ENCODE peak calls at places on chromosomes 11 and 22, in nine cellular contexts. One of them, this sample, is unnamed.
A peak's percentile ranks its signal among the peaks of the same experiment; 100 is the strongest.

GRCh38 chr22:29079218-29079901 is 6.5 kb downstream of the KREMEN1 start:
- DNase-seq in psoas muscle: no peak
- DNase-seq in AG09309: no peak
- DNase-seq in hepatocyte: peak; percentile 37
- DNase-seq in gastrocnemius medialis: no peak
- DNase-seq in AG04449: no peak
- DNase-seq in fibroblast of lung: no peak
- DNase-seq in IMR-90: no peak
- DNase-seq in right lobe of liver: no peak
- DNase-seq in this sample: peak; percentile 37

GRCh38 chr11:113242767-113243397 is 71.5 kb upstream of the TTC12 start:
- DNase-seq in hepatocyte: peak; percentile 38
- DNase-seq in gastrocnemius medialis: no peak
- DNase-seq in psoas muscle: no peak
- DNase-seq in right lobe of liver: no peak
- DNase-seq in AG04449: no peak
- DNase-seq in fibroblast of lung: peak; percentile 69
- DNase-seq in IMR-90: peak; percentile 9
- DNase-seq in AG09309: peak; percentile 24
- DNase-seq in this sample: peak; percentile 57

GRCh38 chr22:29197096-29197495 is 8.6 kb upstream of the EMID1 start:
- DNase-seq in AG04449: no peak
- DNase-seq in AG09309: no peak
- DNase-seq in gastrocnemius medialis: no peak
- DNase-seq in psoas muscle: no peak
- DNase-seq in hepatocyte: no peak
- DNase-seq in fibroblast of lung: peak; percentile 15
- DNase-seq in IMR-90: no peak
- DNase-seq in right lobe of liver: no peak
- DNase-seq in this sample: peak; percentile 7

GRCh38 chr11:72755794-72756285 is 3.6 kb upstream of the ARAP1 start:
- DNase-seq in hepatocyte: no peak
- DNase-seq in AG04449: no peak
- DNase-seq in psoas muscle: peak; percentile 46
- DNase-seq in fibroblast of lung: no peak
- DNase-seq in AG09309: no peak
- DNase-seq in right lobe of liver: no peak
- DNase-seq in IMR-90: no peak
- DNase-seq in gastrocnemius medialis: no peak
- DNase-seq in this sample: no peak

GRCh38 chr11:60852639-60853468 is 2.9 kb downstream of the PTGDR2 start:
- DNase-seq in IMR-90: no peak
- DNase-seq in hepatocyte: no peak
- DNase-seq in right lobe of liver: no peak
- DNase-seq in psoas muscle: peak; percentile 42
- DNase-seq in AG09309: no peak
- DNase-seq in AG04449: no peak
- DNase-seq in gastrocnemius medialis: no peak
- DNase-seq in fibroblast of lung: no peak
- DNase-seq in this sample: no peak

GRCh38 chr11:106072804-106073203 is 4.3 kb downstream of the KBTBD3 start:
- DNase-seq in fibroblast of lung: no peak
- DNase-seq in gastrocnemius medialis: no peak
- DNase-seq in IMR-90: no peak
- DNase-seq in psoas muscle: no peak
- DNase-seq in hepatocyte: no peak
- DNase-seq in AG04449: no peak
- DNase-seq in AG09309: no peak
- DNase-seq in right lobe of liver: no peak
- DNase-seq in this sample: no peak

GRCh38 chr22:23684561-23685031 is 6.2 kb upstream of the RGL4 start:
- DNase-seq in right lobe of liver: no peak
- DNase-seq in psoas muscle: no peak
- DNase-seq in fibroblast of lung: peak; percentile 49
- DNase-seq in IMR-90: peak; percentile 29
- DNase-seq in AG04449: no peak
- DNase-seq in AG09309: no peak
- DNase-seq in hepatocyte: no peak
- DNase-seq in gastrocnemius medialis: no peak
- DNase-seq in this sample: peak; percentile 80

GRCh38 chr22:42688241-42688913 is 32.3 kb downstream of the A4GALT start:
- DNase-seq in AG04449: peak; percentile 60
- DNase-seq in AG09309: peak; percentile 89
- DNase-seq in hepatocyte: peak; percentile 94
- DNase-seq in fibroblast of lung: peak; percentile 98
- DNase-seq in right lobe of liver: peak; percentile 82
- DNase-seq in IMR-90: peak; percentile 93
- DNase-seq in psoas muscle: peak; percentile 96
- DNase-seq in gastrocnemius medialis: peak; percentile 95
- DNase-seq in this sample: peak; percentile 98

GRCh38 chr11:100855466-100856067 is 168.5 kb downstream of the ARHGAP42 start:
- DNase-seq in fibroblast of lung: peak; percentile 79
- DNase-seq in gastrocnemius medialis: no peak
- DNase-seq in AG04449: no peak
- DNase-seq in AG09309: no peak
- DNase-seq in right lobe of liver: no peak
- DNase-seq in psoas muscle: no peak
- DNase-seq in hepatocyte: peak; percentile 70
- DNase-seq in IMR-90: peak; percentile 68
- DNase-seq in this sample: peak; percentile 83

GRCh38 chr11:42049650-42050049 is 590.2 kb upstream of the LRRC4C start:
- DNase-seq in psoas muscle: no peak
- DNase-seq in AG09309: no peak
- DNase-seq in gastrocnemius medialis: no peak
- DNase-seq in hepatocyte: no peak
- DNase-seq in IMR-90: no peak
- DNase-seq in AG04449: no peak
- DNase-seq in fibroblast of lung: no peak
- DNase-seq in right lobe of liver: no peak
- DNase-seq in this sample: peak; percentile 3

GRCh38 chr11:77195071-77195705 is 67.1 kb downstream of the MYO7A start:
- DNase-seq in hepatocyte: no peak
- DNase-seq in psoas muscle: peak; percentile 47
- DNase-seq in AG09309: no peak
- DNase-seq in fibroblast of lung: no peak
- DNase-seq in right lobe of liver: peak; percentile 16
- DNase-seq in IMR-90: no peak
- DNase-seq in AG04449: no peak
- DNase-seq in gastrocnemius medialis: no peak
- DNase-seq in this sample: no peak

GRCh38 chr11:134611537-134611936 is 199.5 kb upstream of the B3GAT1 start:
- DNase-seq in AG09309: no peak
- DNase-seq in right lobe of liver: no peak
- DNase-seq in AG04449: no peak
- DNase-seq in gastrocnemius medialis: no peak
- DNase-seq in hepatocyte: no peak
- DNase-seq in IMR-90: no peak
- DNase-seq in psoas muscle: no peak
- DNase-seq in fibroblast of lung: no peak
- DNase-seq in this sample: no peak

GRCh38 chr11:57379732-57380131 is 1.2 kb downstream of the PRG3 start:
- DNase-seq in gastrocnemius medialis: no peak
- DNase-seq in AG09309: no peak
- DNase-seq in psoas muscle: no peak
- DNase-seq in hepatocyte: peak; percentile 65
- DNase-seq in fibroblast of lung: peak; percentile 29
- DNase-seq in AG04449: no peak
- DNase-seq in right lobe of liver: no peak
- DNase-seq in IMR-90: peak; percentile 24
- DNase-seq in this sample: peak; percentile 43

GRCh38 chr11:2768471-2769408 is 68.9 kb upstream of the KCNQ1OT1 start:
- DNase-seq in gastrocnemius medialis: no peak
- DNase-seq in hepatocyte: peak; percentile 38
- DNase-seq in AG04449: peak; percentile 23
- DNase-seq in psoas muscle: no peak
- DNase-seq in fibroblast of lung: peak; percentile 76
- DNase-seq in AG09309: peak; percentile 14
- DNase-seq in right lobe of liver: no peak
- DNase-seq in IMR-90: peak; percentile 93
- DNase-seq in this sample: peak; percentile 61

GRCh38 chr11:45538363-45538762 is 127.1 kb downstream of the CHST1 start:
- DNase-seq in fibroblast of lung: no peak
- DNase-seq in psoas muscle: peak; percentile 63
- DNase-seq in hepatocyte: no peak
- DNase-seq in gastrocnemius medialis: peak; percentile 35
- DNase-seq in IMR-90: no peak
- DNase-seq in AG09309: no peak
- DNase-seq in right lobe of liver: no peak
- DNase-seq in AG04449: no peak
- DNase-seq in this sample: no peak
- TF ChIP-seq CTCF in fibroblast of lung: no peak
- TF ChIP-seq CTCF in psoas muscle: peak; percentile 42
- TF ChIP-seq CTCF in hepatocyte: no peak
- TF ChIP-seq CTCF in gastrocnemius medialis: peak; percentile 35
- TF ChIP-seq CTCF in IMR-90: no peak
- TF ChIP-seq CTCF in AG09309: no peak
- TF ChIP-seq CTCF in right lobe of liver: no peak
- TF ChIP-seq CTCF in AG04449: no peak
- TF ChIP-seq CTCF in this sample: no peak

GRCh38 chr11:21426931-21427330 is 757.5 kb downstream of the NELL1 start:
- DNase-seq in psoas muscle: no peak
- DNase-seq in IMR-90: no peak
- DNase-seq in fibroblast of lung: no peak
- DNase-seq in hepatocyte: no peak
- DNase-seq in AG04449: no peak
- DNase-seq in AG09309: no peak
- DNase-seq in right lobe of liver: no peak
- DNase-seq in gastrocnemius medialis: no peak
- DNase-seq in this sample: no peak

GRCh38 chr11:21430532-21430931 is 761.1 kb downstream of the NELL1 start:
- DNase-seq in hepatocyte: no peak
- DNase-seq in IMR-90: no peak
- DNase-seq in right lobe of liver: no peak
- DNase-seq in gastrocnemius medialis: no peak
- DNase-seq in AG09309: no peak
- DNase-seq in psoas muscle: no peak
- DNase-seq in fibroblast of lung: no peak
- DNase-seq in AG04449: no peak
- DNase-seq in this sample: no peak

GRCh38 chr11:21421930-21422329 is 752.5 kb downstream of the NELL1 start:
- DNase-seq in IMR-90: no peak
- DNase-seq in AG09309: no peak
- DNase-seq in gastrocnemius medialis: no peak
- DNase-seq in fibroblast of lung: no peak
- DNase-seq in AG04449: no peak
- DNase-seq in right lobe of liver: no peak
- DNase-seq in psoas muscle: no peak
- DNase-seq in hepatocyte: no peak
- DNase-seq in this sample: no peak

GRCh38 chr11:21429401-21429800 is 760.0 kb downstream of the NELL1 start:
- DNase-seq in psoas muscle: no peak
- DNase-seq in IMR-90: no peak
- DNase-seq in gastrocnemius medialis: no peak
- DNase-seq in fibroblast of lung: no peak
- DNase-seq in right lobe of liver: no peak
- DNase-seq in AG09309: no peak
- DNase-seq in AG04449: no peak
- DNase-seq in hepatocyte: no peak
- DNase-seq in this sample: no peak

GRCh38 chr11:21427750-21428149 is 758.4 kb downstream of the NELL1 start:
- DNase-seq in fibroblast of lung: no peak
- DNase-seq in IMR-90: no peak
- DNase-seq in right lobe of liver: no peak
- DNase-seq in hepatocyte: no peak
- DNase-seq in AG04449: no peak
- DNase-seq in AG09309: no peak
- DNase-seq in psoas muscle: no peak
- DNase-seq in gastrocnemius medialis: no peak
- DNase-seq in this sample: no peak
- H3K4me3 ChIP-seq in fibroblast of lung: no peak overlapping the region
- H3K4me3 ChIP-seq in IMR-90: no peak overlapping the region
- H3K4me3 ChIP-seq in right lobe of liver: no peak overlapping the region
- H3K4me3 ChIP-seq in hepatocyte: no peak overlapping the region
- H3K4me3 ChIP-seq in AG04449: no peak overlapping the region
- H3K4me3 ChIP-seq in AG09309: no peak overlapping the region
- H3K4me3 ChIP-seq in psoas muscle: no peak overlapping the region
- H3K4me3 ChIP-seq in gastrocnemius medialis: no peak overlapping the region
- H3K4me3 ChIP-seq in this sample: no peak overlapping the region

GRCh38 chr11:24516658-24517057 is 19.8 kb downstream of the LUZP2 start:
- DNase-seq in AG04449: no peak
- DNase-seq in gastrocnemius medialis: no peak
- DNase-seq in fibroblast of lung: no peak
- DNase-seq in IMR-90: no peak
- DNase-seq in psoas muscle: no peak
- DNase-seq in hepatocyte: no peak
- DNase-seq in AG09309: no peak
- DNase-seq in right lobe of liver: no peak
- DNase-seq in this sample: no peak

GRCh38 chr11:24515632-24516031 is 18.8 kb downstream of the LUZP2 start:
- DNase-seq in AG09309: no peak
- DNase-seq in right lobe of liver: no peak
- DNase-seq in fibroblast of lung: no peak
- DNase-seq in hepatocyte: no peak
- DNase-seq in AG04449: no peak
- DNase-seq in psoas muscle: no peak
- DNase-seq in gastrocnemius medialis: no peak
- DNase-seq in IMR-90: no peak
- DNase-seq in this sample: no peak

GRCh38 chr11:24524156-24524555 is 27.3 kb downstream of the LUZP2 start:
- DNase-seq in gastrocnemius medialis: no peak
- DNase-seq in hepatocyte: no peak
- DNase-seq in fibroblast of lung: no peak
- DNase-seq in IMR-90: peak; percentile 20
- DNase-seq in AG09309: no peak
- DNase-seq in right lobe of liver: no peak
- DNase-seq in AG04449: no peak
- DNase-seq in psoas muscle: no peak
- DNase-seq in this sample: no peak

GRCh38 chr11:24521586-24521985 is 24.7 kb downstream of the LUZP2 start:
- DNase-seq in AG09309: no peak
- DNase-seq in AG04449: no peak
- DNase-seq in psoas muscle: no peak
- DNase-seq in gastrocnemius medialis: no peak
- DNase-seq in IMR-90: no peak
- DNase-seq in fibroblast of lung: no peak
- DNase-seq in right lobe of liver: no peak
- DNase-seq in hepatocyte: no peak
- DNase-seq in this sample: no peak
- TF ChIP-seq CTCF in AG09309: no peak
- TF ChIP-seq CTCF in AG04449: no peak
- TF ChIP-seq CTCF in psoas muscle: no peak
- TF ChIP-seq CTCF in gastrocnemius medialis: no peak
- TF ChIP-seq CTCF in IMR-90: no peak
- TF ChIP-seq CTCF in fibroblast of lung: no peak
- TF ChIP-seq CTCF in right lobe of liver: no peak
- TF ChIP-seq CTCF in hepatocyte: no peak
- TF ChIP-seq CTCF in this sample: no peak

DNA sequence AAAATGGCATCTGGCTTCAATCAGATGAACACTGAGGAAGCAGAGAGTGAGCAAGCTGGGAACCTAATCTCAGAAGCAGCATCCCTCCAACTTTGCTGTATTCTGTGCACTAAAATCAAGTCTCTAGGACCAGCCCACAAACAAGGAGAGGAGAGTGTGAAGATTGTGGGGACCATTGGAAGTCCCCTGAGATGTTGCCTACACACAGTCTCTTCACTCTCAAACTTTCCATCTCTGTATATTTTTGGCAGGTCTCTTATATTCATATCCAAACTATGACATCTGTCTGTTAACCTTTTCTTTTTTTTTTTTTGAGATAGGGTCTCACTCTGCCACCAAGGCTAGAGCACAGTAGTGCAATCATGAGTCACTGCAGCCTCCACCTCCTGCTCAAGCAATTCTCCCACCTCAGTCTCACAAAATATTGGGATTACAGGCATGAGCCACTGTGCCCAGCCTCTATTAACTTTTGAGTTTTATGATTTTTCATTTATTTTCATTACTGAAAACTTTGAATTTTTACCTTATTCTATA is 1096.4 kb downstream of the TBC1D22A start:
- DNase-seq in right lobe of liver: no peak
- DNase-seq in AG09309: no peak
- DNase-seq in AG04449: no peak
- DNase-seq in hepatocyte: no peak
- DNase-seq in fibroblast of lung: no peak
- DNase-seq in gastrocnemius medialis: no peak
- DNase-seq in psoas muscle: no peak
- DNase-seq in IMR-90: no peak
- DNase-seq in this sample: no peak
- H3K4me3 ChIP-seq in right lobe of liver: no peak overlapping the region
- H3K4me3 ChIP-seq in AG09309: no peak overlapping the region
- H3K4me3 ChIP-seq in AG04449: no peak overlapping the region
- H3K4me3 ChIP-seq in hepatocyte: no peak overlapping the region
- H3K4me3 ChIP-seq in fibroblast of lung: no peak overlapping the region
- H3K4me3 ChIP-seq in gastrocnemius medialis: no peak overlapping the region
- H3K4me3 ChIP-seq in psoas muscle: no peak overlapping the region
- H3K4me3 ChIP-seq in IMR-90: no peak overlapping the region
- H3K4me3 ChIP-seq in this sample: no peak overlapping the region